ENCODE peak calls at places on chromosomes 11 and 22, in five cellular contexts. N, Y, A, O and H are unnamed samples.

GRCh38 chr22:36144886-36145541 is 15.5 kb downstream of the APOL3 start:
- DNase-seq in N (peak), Y (no peak), A (peak), O (no peak), H (peak)

GRCh38 chr11:61290905-61291690 is 4.0 kb downstream of the VWCE start:
- DNase-seq in N (no peak), Y (no peak), A (no peak), O (no peak), H (no peak)

GRCh38 chr11:64710418-64711137 is 12.4 kb downstream of the NRXN2 start:
- DNase-seq in N (peak), Y (no peak), A (no peak), O (no peak), H (no peak)

GRCh38 chr11:63613517-63614135 is 607 bp downstream of the PLAAT3 start:
- DNase-seq in N (peak), Y (peak), A (no peak), O (peak), H (peak)

GRCh38 chr11:112963368-112963955 is 2.2 kb downstream of the NCAM1 start:
- DNase-seq in N (peak), Y (no peak), A (no peak), O (no peak), H (no peak)

GRCh38 chr11:57180141-57180561 is 1.6 kb upstream of the LRRC55 start:
- DNase-seq in N (no peak), Y (no peak), A (no peak), O (no peak), H (no peak)

GRCh38 chr22:35783943-35784614 is 66.4 kb downstream of the APOL5 start:
- DNase-seq in N (peak), Y (no peak), A (no peak), O (no peak), H (no peak)

GRCh38 chr11:120254788-120255518 is 15.0 kb downstream of the POU2F3 start:
- DNase-seq in N (no peak), Y (no peak), A (no peak), O (no peak), H (no peak)

GRCh38 chr11:73225001-73225686 is 7.1 kb downstream of the P2RY2 start:
- DNase-seq in N (no peak), Y (no peak), A (no peak), O (no peak), H (no peak)

GRCh38 chr11:67240575-67241389 is 25.5 kb upstream of the GRK2 start:
- DNase-seq in N (peak), Y (peak), A (no peak), O (peak), H (no peak)

GRCh38 chr11:62266558-62266957 is 3.4 kb upstream of the SCGB2A2 start:
- DNase-seq in N (peak), Y (no peak), A (no peak), O (no peak), H (no peak)

GRCh38 chr11:86990520-86990919 is 35.3 kb upstream of the FZD4 start:
- DNase-seq in N (peak), Y (no peak), A (peak), O (no peak), H (no peak)

GRCh38 chr11:2092956-2093412 is 46.2 kb downstream of the IGF2 start:
- DNase-seq in N (peak), Y (peak), A (no peak), O (no peak), H (peak)

GRCh38 chr22:25514436-25514835 is 50.0 kb upstream of the GRK3 start:
- DNase-seq in N (no peak), Y (no peak), A (no peak), O (no peak), H (no peak)